ENCODE peak calls at places on chromosomes 11 and 22, in eight cellular contexts. T is AG08395; L is fibroblast of lung; I is activated CD8-positive, alpha-beta T cell treated with anti-CD3 and anti-CD28 coated beads, Interleukin-2, amount 10 ng/mL, durations not matched to agents 7 days and 5 days; Z is activated T-cell treated with anti-CD3 and anti-CD28 coated beads, Interleukin-2, amount 50 U/mL, for 72 hours; F is HFFc6; D is mesendoderm; Q is GM23338. A is an unnamed sample.

GRCh38 chr11:30454108-30454507 is 131.2 kb downstream of the ARL14EP start:
- DNase-seq in D (no peak), L (no peak), T (no peak), I (no peak), Z (no peak), F (no peak), Q (no peak), A (no peak)

GRCh38 chr11:77101043-77101537 is 1.6 kb upstream of the OMP start:
- DNase-seq in I (peak; percentile 37), Z (no peak), T (peak; percentile 53), L (no peak), D (peak; percentile 58), Q (peak; percentile 74), F (peak; percentile 17), A (no peak)

GRCh38 chr11:12900496-12900895 is 108.6 kb upstream of the RASSF10 start:
- DNase-seq in Z (no peak), D (no peak), F (peak; percentile 98), T (peak; percentile 90), L (peak; percentile 86), I (no peak), Q (no peak), A (no peak)

GRCh38 chr22:23183107-23183698 is 2.9 kb downstream of the BCR start:
- DNase-seq in L (peak; percentile 59), Z (no peak), I (no peak), D (peak; percentile 94), Q (peak; percentile 96), T (peak; percentile 54), F (no peak), A (peak; percentile 34)

GRCh38 chr11:78957481-78958245 is 383.0 kb upstream of the NARS2 start:
- DNase-seq in L (peak; percentile 68), Z (no peak), F (peak; percentile 45), D (no peak), T (peak; percentile 31), Q (no peak), I (no peak), A (no peak)

GRCh38 chr22:17980638-17981051 is 43.7 kb downstream of the MICAL3 start:
- DNase-seq in L (peak; percentile 47), F (no peak), D (no peak), Q (no peak), I (peak; percentile 65), Z (peak; percentile 49), T (peak; percentile 36), A (peak; percentile 93)

GRCh38 chr11:19789245-19789644 is 76.6 kb downstream of the NAV2 start:
- DNase-seq in L (no peak), T (no peak), Z (no peak), D (no peak), Q (no peak), F (no peak), I (no peak), A (no peak)

GRCh38 chr22:25402501-25403283 is 161.8 kb upstream of the GRK3 start:
- DNase-seq in F (peak; percentile 46), L (peak; percentile 32), Q (no peak), Z (no peak), T (peak; percentile 39), D (peak; percentile 63), I (no peak), A (no peak)

GRCh38 chr11:35390737-35391682 is 28.3 kb downstream of the SLC1A2 start:
- DNase-seq in F (peak; percentile 80), T (peak; percentile 13), Z (peak; percentile 69), Q (no peak), L (peak; percentile 86), D (no peak), I (peak; percentile 44), A (no peak)

GRCh38 chr11:66089067-66089466 is 19.0 kb downstream of the PACS1 start:
- DNase-seq in Z (no peak), Q (no peak), T (no peak), L (no peak), I (no peak), D (no peak), F (no peak), A (no peak)

A was measured in Jurkat, Clone E6-1.